ENCODE peak calls at places on chromosomes 1 and 21, in seven cellular contexts. K is RWPE1, L is IMR-90, N is B cell, W is cardiac muscle cell, P is AG10803, D is right lobe of liver. Y is an unnamed sample.

GRCh38 chr1:182628657-182629056 is 24.5 kb upstream of the RGS16 start:
- DNase-seq in K (no peak), L (no peak), N (no peak), W (no peak), P (no peak), D (no peak), Y (no peak)

GRCh38 chr1:100565533-100565932 is 27.6 kb downstream of the GPR88 start:
- DNase-seq in K (no peak), L (no peak), N (no peak), W (no peak), P (no peak), D (no peak), Y (no peak)

GRCh38 chr21:34813266-34813886 is 144.6 kb downstream of the CLIC6 start:
- DNase-seq in K (peak), L (peak), N (no peak), W (no peak), P (peak), D (no peak), Y (no peak)

GRCh38 chr1:186188004-186188539 is 187.0 kb downstream of the TPR start:
- DNase-seq in K (peak), L (peak), N (no peak), W (no peak), P (peak), D (no peak), Y (no peak)

GRCh38 chr1:66778266-66778665 is 22.8 kb downstream of the INSL5 start:
- DNase-seq in K (no peak), L (no peak), N (no peak), W (no peak), P (no peak), D (no peak), Y (no peak)

GRCh38 chr1:47617381-47618221 is 179.8 kb downstream of the FOXD2 start:
- DNase-seq in K (no peak), L (no peak), N (no peak), W (no peak), P (no peak), D (no peak), Y (no peak)

GRCh38 chr1:167722152-167722869 is 529 bp downstream of the MPZL1 start:
- DNase-seq in K (peak), L (peak), N (no peak), W (peak), P (no peak), D (peak), Y (no peak)

GRCh38 chr1:221449801-221450470 is 292.0 kb downstream of the DUSP10 start:
- DNase-seq in K (peak), L (peak), N (no peak), W (no peak), P (peak), D (no peak), Y (no peak)

GRCh38 chr1:16921391-16922185 is at the start of gene CROCC:
- DNase-seq in K (no peak), L (no peak), N (no peak), W (peak), P (no peak), D (peak), Y (no peak)

GRCh38 chr1:230120289-230120948 is 53.4 kb downstream of the GALNT2 start:
- DNase-seq in K (no peak), L (no peak), N (no peak), W (no peak), P (no peak), D (no peak), Y (no peak)

GRCh38 chr21:27112186-27112585 is 145.3 kb upstream of the ADAMTS5 start:
- DNase-seq in K (no peak), L (peak), N (no peak), W (no peak), P (no peak), D (no peak), Y (no peak)

GRCh38 chr1:11731719-11732283 is 4.1 kb upstream of the AGTRAP start:
- DNase-seq in K (no peak), L (peak), N (no peak), W (no peak), P (peak), D (no peak), Y (no peak)

GRCh38 chr1:13499422-13499821 is 14.4 kb downstream of the LRRC38 start:
- DNase-seq in K (no peak), L (no peak), N (no peak), W (no peak), P (no peak), D (no peak), Y (no peak)

GRCh38 chr21:45949928-45950739 is 31.4 kb upstream of the COL6A1 start:
- DNase-seq in K (peak), L (no peak), N (no peak), W (no peak), P (no peak), D (no peak), Y (no peak)

GRCh38 chr1:176843352-176844297 is 320.9 kb downstream of the ASTN1 start:
- DNase-seq in K (peak), L (peak), N (no peak), W (peak), P (peak), D (no peak), Y (peak)

GRCh38 chr1:239976130-239976968 is 115.3 kb upstream of the FMN2 start:
- DNase-seq in K (peak), L (peak), N (no peak), W (peak), P (peak), D (no peak), Y (peak)

GRCh38 chr1:211630236-211631081 is 45.0 kb downstream of the NEK2 start:
- DNase-seq in K (no peak), L (no peak), N (no peak), W (peak), P (no peak), D (no peak), Y (no peak)
- TF ChIP-seq CTCF in K (no peak), L (no peak), N (no peak), W (peak), P (no peak), D (no peak), Y (no peak)

GRCh38 chr1:151510957-151511635 is at the start of gene CGN:
- DNase-seq in K (peak), L (peak), N (peak), W (peak), P (peak), D (peak), Y (peak)

GRCh38 chr1:151510614-151510956 is 602 bp upstream of the CGN start:
- DNase-seq in K (no peak), L (no peak), N (no peak), W (no peak), P (no peak), D (no peak), Y (no peak)

GRCh38 chr1:151512326-151512725 is 1.1 kb downstream of the CGN start:
- DNase-seq in K (no peak), L (no peak), N (no peak), W (no peak), P (no peak), D (no peak), Y (no peak)

GRCh38 chr1:151512801-151513625 is 1.8 kb downstream of the CGN start:
- DNase-seq in K (peak), L (no peak), N (no peak), W (no peak), P (no peak), D (peak), Y (no peak)

DNA sequence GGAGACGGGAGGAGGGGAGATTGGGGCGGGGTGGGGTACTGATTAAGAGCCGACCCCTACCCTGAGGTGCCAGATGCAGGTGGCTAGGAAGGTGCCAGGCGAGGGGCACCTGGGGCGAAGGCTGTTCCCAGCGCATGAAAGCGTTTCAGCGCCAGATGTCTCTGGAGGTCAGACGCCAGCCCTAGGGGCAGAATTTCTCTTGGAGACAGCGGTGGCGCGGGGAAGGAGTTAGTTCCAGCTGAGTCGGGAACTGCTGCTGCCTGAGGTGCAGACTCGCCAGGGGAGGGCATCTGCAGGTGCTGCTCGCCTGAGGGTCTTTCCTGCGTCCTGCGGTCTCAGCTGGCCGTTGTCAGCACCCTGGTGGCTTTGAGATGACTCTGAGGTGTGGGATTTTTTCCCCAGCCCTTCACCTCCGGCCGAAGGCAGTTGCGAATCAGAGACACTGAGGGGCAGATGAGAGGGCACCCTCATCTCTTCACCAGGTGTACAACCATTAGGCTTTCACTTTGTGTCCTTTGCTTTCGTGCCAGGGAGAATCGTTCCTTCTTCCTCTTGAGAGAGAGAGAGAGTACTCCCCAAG is 539 bp downstream of the CGN start:
- DNase-seq in K (peak), L (no peak), N (no peak), W (peak), P (no peak), D (peak), Y (no peak)
- TF ChIP-seq CTCF in K (no peak), L (no peak), N (no peak), W (peak), P (peak), D (no peak), Y (no peak)

DNA sequence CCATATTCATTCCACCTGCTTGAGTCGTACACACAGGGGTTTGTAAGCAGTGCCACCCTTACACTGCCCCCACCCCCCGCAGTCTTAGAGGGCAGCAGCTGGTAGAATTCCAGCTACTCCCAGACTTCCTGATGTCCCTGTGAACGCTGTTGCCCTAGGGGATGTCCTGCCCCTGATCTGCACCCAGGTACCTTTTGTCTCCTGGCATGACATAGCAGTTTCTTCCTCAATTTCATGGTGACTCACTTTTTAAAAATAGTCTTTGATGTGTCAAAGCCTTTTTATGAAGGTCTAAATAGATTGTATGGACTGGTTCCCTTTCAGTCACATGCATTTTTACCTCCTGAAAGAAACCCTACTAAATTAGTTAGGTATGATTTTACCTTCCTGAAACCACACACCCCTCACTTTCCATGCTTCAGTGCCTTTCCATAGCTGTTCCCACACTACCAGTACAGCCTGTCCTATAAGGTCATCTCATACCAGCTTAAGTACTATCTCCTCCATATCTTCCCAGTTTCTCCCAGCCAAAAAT is 76.4 kb downstream of the ST3GAL3 start:
- DNase-seq in K (peak), L (peak), N (no peak), W (no peak), P (no peak), D (no peak), Y (no peak)
- TF ChIP-seq CTCF in K (no peak), L (no peak), N (no peak), W (no peak), P (no peak), D (no peak), Y (no peak)

GRCh38 chr1:50968021-50968883 is 1.8 kb upstream of the CDKN2C start:
- DNase-seq in K (peak), L (peak), N (peak), W (peak), P (peak), D (peak), Y (peak)

GRCh38 chr1:50964863-50965262 is 4.8 kb upstream of the FAF1 start:
- DNase-seq in K (no peak), L (no peak), N (no peak), W (no peak), P (no peak), D (no peak), Y (no peak)

GRCh38 chr1:50968884-50969610 is 998 bp upstream of the CDKN2C start:
- DNase-seq in K (peak), L (no peak), N (peak), W (peak), P (peak), D (peak), Y (no peak)

GRCh38 chr1:50969611-50970507 is at the start of gene CDKN2C:
- DNase-seq in K (peak), L (peak), N (peak), W (peak), P (peak), D (peak), Y (peak)

GRCh38 chr1:50967416-50968020 is 2.5 kb upstream of the CDKN2C start:
- DNase-seq in K (no peak), L (no peak), N (no peak), W (no peak), P (peak), D (no peak), Y (no peak)
- TF ChIP-seq CTCF in K (no peak), L (no peak), N (no peak), W (no peak), P (peak), D (no peak), Y (no peak)

GRCh38 chr21:44800103-44800502 is 1.5 kb downstream of the UBE2G2 start:
- DNase-seq in K (peak), L (peak), N (no peak), W (peak), P (peak), D (no peak), Y (no peak)
- TF ChIP-seq CTCF in K (peak), L (peak), N (no peak), W (peak), P (peak), D (peak), Y (peak)

GRCh38 chr1:192496369-192497056 is 79.1 kb upstream of the RGS1 start:
- DNase-seq in K (no peak), L (no peak), N (no peak), W (no peak), P (no peak), D (no peak), Y (no peak)
- TF ChIP-seq CTCF in K (no peak), L (no peak), N (no peak), W (no peak), P (no peak), D (no peak), Y (no peak)

DNA sequence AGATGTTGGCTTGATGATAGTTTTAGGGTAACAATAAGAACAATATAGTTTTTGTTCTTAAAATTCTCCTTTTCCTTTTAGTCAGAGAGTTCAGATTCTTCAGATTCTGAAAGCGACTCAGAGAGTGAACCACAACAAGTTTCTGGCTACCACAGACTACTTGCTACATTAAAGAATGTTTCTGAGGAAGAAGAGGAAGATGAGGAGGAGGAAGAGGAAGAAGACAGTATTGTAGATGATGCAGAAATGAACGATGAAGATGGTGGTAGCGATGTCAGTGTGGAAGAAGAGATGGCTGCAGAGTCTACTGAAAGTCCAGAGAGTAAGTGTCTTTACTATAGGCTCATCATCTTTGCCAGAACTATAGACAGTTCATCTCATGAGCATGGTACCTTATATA is 3.0 kb downstream of the UTP25 start:
- DNase-seq in K (no peak), L (no peak), N (no peak), W (no peak), P (no peak), D (no peak), Y (no peak)
- TF ChIP-seq CTCF in K (no peak), L (no peak), N (no peak), W (no peak), P (no peak), D (no peak), Y (no peak)

Y was measured in AG09319.